ENCODE peak calls at places on chromosomes 16 and 17, in six cellular contexts. C is CD4-positive, alpha-beta T cell; A is GM06990; T is H54; U is NCI-H774; R is left lung. L is an unnamed sample.

GRCh38 chr17:66605561-66605960 is 229.4 kb upstream of the CACNG5 start:
- DNase-seq in C (no peak), A (no peak), T (no peak), U (no peak), R (no peak), L (no peak)

GRCh38 chr17:412211-413015 is 59.8 kb upstream of the RPH3AL start:
- DNase-seq in C (peak), A (no peak), T (peak), U (peak), R (no peak), L (peak)

GRCh38 chr16:57231821-57232350 is 13.2 kb upstream of the ARL2BP start:
- DNase-seq in C (no peak), A (no peak), T (no peak), U (no peak), R (no peak), L (no peak)

GRCh38 chr17:81960130-81960958 is 643 bp downstream of the NOTUM start:
- DNase-seq in C (no peak), A (no peak), T (no peak), U (no peak), R (no peak), L (peak)

GRCh38 chr17:48484850-48485249 is 46.0 kb downstream of the HOXB1 start:
- DNase-seq in C (no peak), A (no peak), T (no peak), U (no peak), R (no peak), L (no peak)

GRCh38 chr17:44007346-44008204 is 3.2 kb downstream of the NAGS start:
- DNase-seq in C (no peak), A (no peak), T (peak), U (no peak), R (peak), L (peak)

GRCh38 chr17:7922499-7923289 is 6.6 kb upstream of the RNF227 start:
- DNase-seq in C (peak), A (peak), T (no peak), U (peak), R (peak), L (no peak)

GRCh38 chr16:57409870-57410585 is 5.5 kb downstream of the CCL17 start:
- DNase-seq in C (no peak), A (no peak), T (no peak), U (no peak), R (no peak), L (peak)

GRCh38 chr16:21001262-21001661 is 100.7 kb downstream of the LYRM1 start:
- DNase-seq in C (no peak), A (no peak), T (peak), U (peak), R (no peak), L (peak)

GRCh38 chr17:75032896-75033294 is 13.9 kb downstream of the ATP5PD start:
- DNase-seq in C (peak), A (no peak), T (no peak), U (no peak), R (no peak), L (peak)

GRCh38 chr17:73293480-73293911 is 18.3 kb downstream of the CDC42EP4 start:
- DNase-seq in C (no peak), A (no peak), T (no peak), U (no peak), R (peak), L (no peak)

GRCh38 chr17:38724337-38724988 is 5.7 kb upstream of the CISD3 start:
- DNase-seq in C (no peak), A (no peak), T (peak), U (peak), R (no peak), L (peak)

GRCh38 chr17:4512156-4513112 is 13.8 kb downstream of the SPNS2 start:
- DNase-seq in C (no peak), A (no peak), T (no peak), U (no peak), R (no peak), L (no peak)